ENCODE peak calls at places on chromosome 2, in four cellular contexts. P is GM12878, M is psoas muscle, D is left ventricle myocardium inferior. V is an unnamed sample.

GRCh38 chr2:101545940-101546339 is 71.0 kb upstream of the RFX8 start:
- DNase-seq in P (no peak), M (no peak), D (no peak), V (no peak)

GRCh38 chr2:173354601-173355131 is at the start of gene CDCA7:
- DNase-seq in P (no peak), M (peak; percentile 82), D (peak; percentile 47), V (no peak)

GRCh38 chr2:8803658-8804379 is 33.6 kb downstream of the KIDINS220 start:
- DNase-seq in P (peak; percentile 69), M (peak; percentile 80), D (no peak), V (peak; percentile 46)

GRCh38 chr2:143694335-143694734 is 565.1 kb downstream of the ARHGAP15 start:
- DNase-seq in P (no peak), M (no peak), D (no peak), V (no peak)

GRCh38 chr2:221467610-221468009 is 104.5 kb downstream of the EPHA4 start:
- DNase-seq in P (no peak), M (no peak), D (no peak), V (no peak)

GRCh38 chr2:44358498-44358897 is 2.8 kb downstream of the PREPL start:
- DNase-seq in P (peak; percentile 64), M (peak; percentile 59), D (no peak), V (no peak)

GRCh38 chr2:172704072-172704936 is 31.3 kb upstream of the RAPGEF4 start:
- DNase-seq in P (no peak), M (no peak), D (no peak), V (no peak)

GRCh38 chr2:7572460-7572859 is 655.2 kb downstream of the RNF144A start:
- DNase-seq in P (no peak), M (no peak), D (no peak), V (no peak)

GRCh38 chr2:8605350-8606065 is 76.3 kb upstream of the ID2 start:
- DNase-seq in P (no peak), M (no peak), D (no peak), V (no peak)

GRCh38 chr2:3805120-3805519 is 101.7 kb downstream of the DCDC2C start:
- DNase-seq in P (no peak), M (no peak), D (no peak), V (no peak)

GRCh38 chr2:148554459-148555247 is 89.9 kb upstream of the EPC2 start:
- DNase-seq in P (no peak), M (no peak), D (no peak), V (no peak)

GRCh38 chr2:230956827-230957755 is 32.0 kb upstream of the GPR55 start:
- DNase-seq in P (peak; percentile 91), M (no peak), D (peak; percentile 55), V (no peak)

GRCh38 chr2:145595296-145595695 is 1075.4 kb upstream of the ZEB2 start:
- DNase-seq in P (no peak), M (no peak), D (no peak), V (no peak)

GRCh38 chr2:61905372-61906186 is at the start of gene COMMD1:
- DNase-seq in P (peak; percentile 28), M (peak; percentile 90), D (peak; percentile 83), V (no peak)

GRCh38 chr2:61906187-61906470 is 655 bp downstream of the COMMD1 start:
- DNase-seq in P (no peak), M (no peak), D (no peak), V (no peak)

GRCh38 chr2:61911510-61911909 is 6.0 kb downstream of the COMMD1 start:
- DNase-seq in P (no peak), M (no peak), D (no peak), V (no peak)

GRCh38 chr2:61910603-61911002 is 5.1 kb downstream of the COMMD1 start:
- DNase-seq in P (no peak), M (no peak), D (no peak), V (no peak)
- TF ChIP-seq CTCF in P (peak; percentile 19), M (peak; percentile 15), D (peak; percentile 28), V (peak; percentile 13)

GRCh38 chr2:135782231-135782630 is 40.6 kb downstream of the UBXN4 start:
- DNase-seq in P (no peak), M (no peak), D (no peak), V (no peak)

GRCh38 chr2:135783416-135783815 is 41.8 kb downstream of the UBXN4 start:
- DNase-seq in P (no peak), M (no peak), D (no peak), V (no peak)

GRCh38 chr2:135790423-135790822 is 46.6 kb downstream of the LCT start:
- DNase-seq in P (no peak), M (no peak), D (no peak), V (no peak)

GRCh38 chr2:135785032-135785431 is 43.4 kb downstream of the UBXN4 start:
- DNase-seq in P (no peak), M (no peak), D (no peak), V (no peak)
- TF ChIP-seq CTCF in P (no peak), M (no peak), D (peak; percentile 20), V (no peak)

GRCh38 chr2:193228276-193228675 is 1033.5 kb upstream of the TMEFF2 start:
- DNase-seq in P (no peak), M (no peak), D (no peak), V (no peak)
- TF ChIP-seq CTCF in P (no peak), M (no peak), D (no peak), V (no peak)

DNA sequence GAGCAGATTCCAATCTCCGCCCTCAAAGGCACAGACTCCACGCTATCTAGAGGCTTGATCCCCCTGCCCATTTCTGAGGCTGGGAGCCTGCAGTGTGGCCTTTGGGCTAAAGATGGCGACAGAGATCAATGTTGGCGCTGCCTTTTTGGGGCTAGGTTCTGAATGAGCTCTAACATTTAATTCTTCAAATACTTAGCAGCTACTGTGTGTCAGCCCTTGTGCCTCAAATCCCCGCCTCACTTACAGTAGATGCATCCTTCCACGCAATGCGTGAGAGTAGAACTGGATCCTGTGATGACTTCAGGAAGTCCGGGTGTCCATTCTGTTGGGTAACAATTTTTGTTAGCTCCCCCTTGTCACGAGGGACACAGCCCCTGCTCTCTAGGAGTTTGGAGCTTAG is 12.4 kb downstream of the IL1F10 start:
- DNase-seq in P (no peak), M (no peak), D (no peak), V (no peak)
- TF ChIP-seq CTCF in P (peak; percentile 89), M (peak; percentile 37), D (peak; percentile 67), V (peak; percentile 87)

DNA sequence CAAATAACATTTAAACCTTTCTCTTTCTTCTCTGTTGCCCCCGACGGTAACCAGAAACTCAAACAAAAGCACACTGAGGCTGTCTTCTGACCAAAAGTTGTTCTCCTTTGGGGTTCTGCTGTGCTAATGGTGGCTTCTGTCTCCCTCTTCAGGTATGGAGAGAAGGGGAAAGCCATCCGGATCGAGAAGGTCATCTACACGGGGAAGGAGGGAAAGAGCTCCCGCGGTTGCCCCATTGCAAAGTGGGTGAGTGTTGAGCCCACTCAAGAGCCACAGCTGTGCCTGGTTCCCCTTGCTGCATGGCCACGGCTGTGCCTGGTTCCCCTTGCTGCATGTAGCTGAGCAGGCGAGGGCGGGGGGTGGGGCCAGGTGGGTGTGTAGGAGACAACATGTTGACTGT is 67.4 kb downstream of the BOLA3 start:
- DNase-seq in P (no peak), M (no peak), D (no peak), V (no peak)
- TF ChIP-seq CTCF in P (peak; percentile 58), M (peak; percentile 25), D (no peak), V (peak; percentile 6)

V was measured in AG09319.